ENCODE peak calls at places on chromosomes 3 and 15, in seven cellular contexts. M, N, C, G, Q, T and Y are unnamed samples.

GRCh38 chr15:65183847-65184159 is 1.3 kb downstream of the CLPX start:
- DNase-seq in M (no peak), G (no peak), Q (no peak), N (no peak), T (no peak), C (no peak), Y (no peak)

GRCh38 chr3:194098036-194098871 is 37.7 kb upstream of the HES1 start:
- DNase-seq in M (no peak), C (no peak), N (no peak), T (peak), Q (no peak), G (no peak), Y (no peak)

GRCh38 chr3:34183581-34184313 is 385.3 kb downstream of the PDCD6IP start:
- DNase-seq in Q (no peak), T (no peak), G (no peak), C (no peak), M (no peak), N (no peak), Y (no peak)

GRCh38 chr3:177162742-177163141 is 34.5 kb downstream of the TBL1XR1 start:
- DNase-seq in N (no peak), G (no peak), Q (no peak), M (no peak), C (no peak), T (no peak), Y (no peak)

GRCh38 chr3:5055352-5056004 is 66.6 kb upstream of the ARL8B start:
- DNase-seq in Q (no peak), C (no peak), N (no peak), T (no peak), G (no peak), M (no peak), Y (no peak)

GRCh38 chr3:150293401-150294001 is 114.6 kb upstream of the TSC22D2 start:
- DNase-seq in Q (no peak), C (no peak), T (no peak), N (no peak), G (no peak), M (peak), Y (no peak)

GRCh38 chr15:88487176-88487795 is 19.8 kb downstream of the MRPS11 start:
- DNase-seq in N (no peak), G (no peak), T (no peak), Q (no peak), C (no peak), M (no peak), Y (no peak)

GRCh38 chr15:78047631-78048409 is 29.7 kb downstream of the TBC1D2B start:
- DNase-seq in C (no peak), T (no peak), M (peak), G (no peak), N (no peak), Q (no peak), Y (no peak)

GRCh38 chr15:68313501-68314390 is 36.2 kb downstream of the FEM1B start:
- DNase-seq in M (no peak), Q (no peak), N (no peak), G (no peak), T (no peak), C (no peak), Y (no peak)

GRCh38 chr3:168426196-168426595 is 330.5 kb upstream of the GOLIM4 start:
- DNase-seq in T (no peak), C (no peak), Q (no peak), M (peak), G (no peak), N (no peak), Y (no peak)

GRCh38 chr15:77081971-77082370 is 11.1 kb upstream of the TSPAN3 start:
- DNase-seq in T (no peak), N (no peak), Q (no peak), G (no peak), C (no peak), M (no peak), Y (no peak)

GRCh38 chr3:29668728-29669127 is 387.9 kb downstream of the RBMS3 start:
- DNase-seq in T (no peak), Q (no peak), G (no peak), M (no peak), C (no peak), N (no peak), Y (no peak)

GRCh38 chr15:40279437-40280141 is 3.3 kb downstream of the ANKRD63 start:
- DNase-seq in C (peak), N (peak), M (peak), T (peak), G (peak), Q (peak), Y (peak)

GRCh38 chr3:89268059-89268458 is 160.6 kb downstream of the EPHA3 start:
- DNase-seq in G (no peak), T (no peak), M (no peak), C (no peak), N (no peak), Q (no peak), Y (no peak)

GRCh38 chr3:128076465-128076782 is 24.2 kb downstream of the SEC61A1 start:
- DNase-seq in Q (no peak), T (no peak), N (no peak), G (no peak), M (no peak), C (no peak), Y (no peak)

GRCh38 chr3:32428092-32429068 is 36.7 kb downstream of the CMTM7 start:
- DNase-seq in M (peak), Q (peak), C (peak), N (peak), G (no peak), T (no peak), Y (peak)

DNA sequence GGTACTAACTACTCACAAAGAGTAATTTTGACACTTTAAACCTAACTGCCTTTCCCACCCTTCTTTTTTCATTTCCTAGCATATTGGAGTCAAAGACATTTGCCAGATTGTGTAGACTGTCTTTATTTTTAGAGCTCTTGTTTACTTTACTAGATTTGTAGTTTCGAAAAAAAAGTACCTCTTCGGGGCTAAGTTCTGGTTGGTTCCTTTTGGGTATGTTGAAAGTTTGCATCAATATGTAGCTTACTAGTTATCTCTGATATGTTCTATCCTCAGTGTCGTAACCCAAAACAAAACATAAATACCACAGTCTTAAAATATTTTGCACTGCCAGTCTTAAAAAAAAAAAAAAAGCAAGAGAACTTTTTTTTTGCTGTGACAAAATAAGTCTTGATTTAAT is 52.2 kb downstream of the REC114 start:
- DNase-seq in G (no peak), N (no peak), C (no peak), M (no peak), Q (no peak), T (no peak), Y (no peak)
- H3K4me3 ChIP-seq in G (no peak), N (no peak), C (no peak), M (no peak), Q (no peak), T (no peak), Y (no peak)

GRCh38 chr3:16148213-16148612 is 26.3 kb upstream of the GALNT15 start:
- DNase-seq in G (no peak), M (no peak), C (no peak), T (no peak), N (no peak), Q (no peak), Y (no peak)

GRCh38 chr3:16150285-16150684 is 24.2 kb upstream of the GALNT15 start:
- DNase-seq in C (no peak), T (no peak), G (no peak), M (no peak), Q (no peak), N (no peak), Y (no peak)

GRCh38 chr3:16147226-16147625 is 27.3 kb upstream of the GALNT15 start:
- DNase-seq in G (peak), N (no peak), C (peak), Q (no peak), M (peak), T (no peak), Y (no peak)

GRCh38 chr3:16148783-16149182 is 25.7 kb upstream of the GALNT15 start:
- DNase-seq in Q (no peak), T (peak), M (peak), G (no peak), N (no peak), C (no peak), Y (no peak)

DNA sequence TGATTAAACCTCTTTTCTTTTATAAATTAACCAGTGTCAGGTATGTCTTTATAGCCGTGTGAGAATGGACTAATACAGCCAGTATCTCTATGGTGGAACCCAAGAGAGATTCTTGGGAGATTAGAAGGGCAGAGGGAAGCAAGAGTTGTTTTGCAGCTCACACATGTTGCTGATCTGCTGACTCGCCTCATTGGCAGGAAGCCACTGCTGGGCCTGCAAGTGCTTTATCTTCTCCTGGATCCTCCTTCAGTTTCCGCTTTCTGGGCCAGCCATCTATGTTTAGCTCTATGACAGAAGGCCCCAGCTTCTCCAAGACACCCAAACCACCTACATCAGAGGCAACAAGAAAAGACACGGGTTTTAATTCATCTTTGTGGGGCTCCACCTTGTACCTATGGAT is 23.4 kb upstream of the GALNT15 start:
- DNase-seq in M (peak), N (no peak), Q (no peak), C (peak), T (peak), G (peak), Y (peak)
- TF ChIP-seq CTCF in M (no peak), N (no peak), Q (no peak), C (no peak), T (no peak), G (no peak), Y (no peak)

GRCh38 chr15:26873846-26874245 is 7.0 kb downstream of the GABRA5 start:
- DNase-seq in M (no peak), Q (no peak), C (no peak), T (no peak), G (no peak), N (no peak), Y (no peak)
- H3K4me3 ChIP-seq in M (no peak), Q (no peak), C (no peak), T (no peak), G (no peak), N (no peak), Y (no peak)

DNA sequence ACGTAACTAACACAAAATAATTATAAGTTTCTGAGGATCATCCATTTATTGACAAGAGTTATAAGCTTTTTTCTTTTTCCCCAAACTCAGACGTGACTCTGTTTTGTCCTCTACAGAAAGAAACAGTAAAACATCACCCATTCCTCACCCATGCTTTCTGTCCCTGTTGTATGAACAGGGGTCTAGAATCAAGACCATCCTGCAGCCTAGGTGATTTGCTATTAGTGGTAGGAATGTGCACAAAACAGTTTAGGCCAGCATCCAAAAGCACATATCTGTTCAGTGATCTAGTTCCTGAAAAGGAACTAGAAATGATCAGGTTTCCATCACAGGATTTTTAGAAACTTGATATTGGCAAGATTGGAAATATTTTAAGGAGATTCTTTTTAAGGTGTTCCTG is 527.6 kb downstream of the SOX2 start:
- DNase-seq in Q (no peak), T (no peak), N (no peak), C (no peak), M (no peak), G (no peak), Y (no peak)
- TF ChIP-seq CTCF in Q (no peak), T (no peak), N (no peak), C (no peak), M (no peak), G (no peak), Y (no peak)

GRCh38 chr15:82066455-82066854 is 20.6 kb upstream of the MEX3B start:
- DNase-seq in Q (no peak), T (no peak), N (no peak), G (no peak), C (no peak), M (no peak), Y (no peak)

GRCh38 chr15:82064824-82065223 is 19.0 kb upstream of the MEX3B start:
- DNase-seq in C (no peak), T (no peak), M (peak), N (no peak), Q (no peak), G (no peak), Y (no peak)

GRCh38 chr15:82062479-82062878 is 16.7 kb upstream of the MEX3B start:
- DNase-seq in Q (no peak), T (no peak), M (no peak), G (no peak), C (no peak), N (no peak), Y (no peak)

GRCh38 chr15:82060817-82061216 is 15.0 kb upstream of the MEX3B start:
- DNase-seq in M (no peak), Q (no peak), C (no peak), G (no peak), N (no peak), T (no peak), Y (no peak)

GRCh38 chr15:82063055-82063454 is 17.2 kb upstream of the MEX3B start:
- DNase-seq in C (no peak), G (no peak), Q (no peak), M (no peak), T (no peak), N (no peak), Y (no peak)
- H3K4me3 ChIP-seq in C (no peak), G (no peak), Q (no peak), M (no peak), T (no peak), N (no peak), Y (no peak)

GRCh38 chr3:113340785-113341184 is 100.5 kb downstream of the CFAP44 start:
- DNase-seq in M (no peak), N (no peak), T (no peak), G (no peak), Q (no peak), C (no peak), Y (no peak)

DNA sequence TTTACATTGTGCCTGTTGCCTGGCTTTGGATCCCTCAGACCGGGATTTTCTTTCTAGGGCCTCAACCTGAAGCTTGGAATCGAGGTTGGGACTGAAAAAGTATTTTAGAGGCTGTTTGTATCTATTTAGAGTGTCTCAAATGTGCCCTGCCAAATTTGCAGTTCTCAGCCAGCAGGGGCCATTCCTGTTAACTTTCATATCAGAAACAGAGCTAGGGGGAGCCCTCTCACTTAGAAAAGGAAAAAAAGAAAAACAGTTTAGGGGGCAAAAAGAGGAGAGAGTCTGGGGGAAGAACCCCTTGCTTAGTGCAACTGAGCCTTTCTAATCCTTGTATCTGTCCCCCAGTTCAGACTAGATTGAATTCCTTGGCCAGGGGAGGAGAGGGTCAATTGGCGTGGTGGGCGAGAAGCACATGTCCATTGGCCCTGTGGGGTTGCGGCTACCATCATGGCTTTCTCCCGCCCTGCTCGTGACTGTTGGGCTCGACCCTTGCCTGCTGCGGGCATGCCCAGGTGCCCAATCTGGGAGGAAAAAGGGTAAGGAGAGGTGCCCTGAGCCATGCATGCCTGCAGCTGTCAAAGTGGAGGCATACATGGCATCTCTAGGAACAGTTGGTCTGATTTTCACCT is 101.6 kb downstream of the CFAP44 start:
- DNase-seq in N (no peak), T (no peak), Q (peak), G (no peak), C (no peak), M (peak), Y (no peak)
- TF ChIP-seq CTCF in N (no peak), T (no peak), Q (peak), G (no peak), C (no peak), M (peak), Y (no peak)

GRCh38 chr3:13362551-13362950 is 57.6 kb downstream of the NUP210 start:
- DNase-seq in N (no peak), G (no peak), M (no peak), C (no peak), Q (no peak), T (no peak), Y (no peak)

GRCh38 chr3:13367728-13368127 is 52.4 kb downstream of the NUP210 start:
- DNase-seq in G (no peak), M (no peak), C (no peak), N (no peak), T (no peak), Q (no peak), Y (no peak)

GRCh38 chr3:13368834-13369233 is 51.3 kb downstream of the NUP210 start:
- DNase-seq in M (no peak), N (no peak), Q (no peak), C (no peak), G (no peak), T (no peak), Y (no peak)

GRCh38 chr3:13365390-13366379 is 54.4 kb downstream of the NUP210 start:
- DNase-seq in Q (no peak), T (no peak), G (no peak), C (no peak), M (no peak), N (no peak), Y (no peak)

GRCh38 chr3:13364602-13365271 is 55.4 kb downstream of the NUP210 start:
- DNase-seq in C (no peak), T (no peak), N (no peak), Q (no peak), G (no peak), M (peak), Y (no peak)
- H3K4me3 ChIP-seq in C (no peak), T (no peak), N (no peak), Q (no peak), G (no peak), M (no peak), Y (no peak)

DNA sequence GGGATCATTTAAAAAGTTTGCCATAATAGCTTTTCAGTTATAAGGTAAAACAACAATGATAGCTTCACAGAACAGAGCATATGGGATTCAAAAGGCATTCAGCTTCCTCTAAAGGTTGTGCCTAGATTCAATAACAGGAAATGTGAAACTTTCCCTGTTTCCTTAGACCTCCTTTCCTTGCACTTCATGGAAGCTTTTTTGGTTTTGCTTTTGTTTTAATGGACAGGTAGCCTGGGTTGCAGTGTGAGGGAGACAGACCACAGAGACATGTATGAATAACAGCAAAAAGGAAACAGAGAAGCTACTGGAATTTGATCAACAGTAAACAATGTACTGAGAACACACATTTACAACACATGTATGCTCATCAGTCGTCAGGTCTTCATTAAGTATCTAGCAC is 2.3 kb upstream of the TNFAIP8L3 start:
- DNase-seq in C (no peak), T (no peak), M (no peak), G (no peak), Q (no peak), N (no peak), Y (no peak)
- TF ChIP-seq CTCF in C (no peak), T (no peak), M (no peak), G (no peak), Q (no peak), N (no peak), Y (no peak)

GRCh38 chr15:67249830-67250229 is 4.6 kb downstream of the AAGAB start:
- DNase-seq in M (no peak), Q (no peak), G (no peak), N (no peak), C (no peak), T (no peak), Y (no peak)
- H3K4me3 ChIP-seq in M (no peak), Q (no peak), G (no peak), N (no peak), C (no peak), T (no peak), Y (no peak)